ENCODE peak calls at places on chromosomes 6 and 20, in nine cellular contexts. O is stomach, W is A549, Y is tibial nerve, M is sigmoid colon, B is suprapubic skin, V is HepG2, T is ovary, X is K562. H is an unnamed sample.

GRCh38 chr20:32515631-32516101 is 69.5 kb downstream of the NOL4L start:
- DNase-seq in O (no peak), W (no peak), Y (no peak), M (no peak), B (no peak), V (no peak), T (no peak), X (no peak), H (no peak)

GRCh38 chr6:135974416-135974815 is 122.9 kb downstream of the PDE7B start:
- DNase-seq in O (no peak), W (no peak), Y (no peak), M (no peak), B (no peak), V (no peak), T (no peak), X (no peak), H (no peak)

GRCh38 chr6:153790048-153790447 is 249.0 kb upstream of the OPRM1 start:
- DNase-seq in O (no peak), W (peak), Y (no peak), M (no peak), B (no peak), V (peak), T (no peak), X (no peak), H (no peak)

GRCh38 chr6:146850238-146850896 is 251.6 kb downstream of the ADGB start:
- DNase-seq in O (no peak), W (no peak), Y (no peak), M (no peak), B (no peak), V (no peak), T (no peak), X (no peak), H (no peak)

GRCh38 chr6:818191-818590 is 125.3 kb upstream of the EXOC2 start:
- DNase-seq in O (no peak), W (no peak), Y (no peak), M (no peak), B (no peak), V (no peak), T (no peak), X (no peak), H (no peak)

GRCh38 chr20:23245553-23246128 is 105.0 kb upstream of the NXT1 start:
- DNase-seq in O (peak), W (peak), Y (peak), M (no peak), B (peak), V (peak), T (peak), X (peak), H (peak)

GRCh38 chr6:117495873-117496272 is 13.4 kb downstream of the DCBLD1 start:
- DNase-seq in O (no peak), W (no peak), Y (no peak), M (no peak), B (no peak), V (no peak), T (no peak), X (no peak), H (no peak)

GRCh38 chr6:93927731-93928130 is 508.4 kb upstream of the EPHA7 start:
- DNase-seq in O (peak), W (no peak), Y (no peak), M (no peak), B (no peak), V (no peak), T (no peak), X (no peak), H (peak)

GRCh38 chr20:58618694-58619540 is 32.2 kb upstream of the STX16 start:
- DNase-seq in O (no peak), W (no peak), Y (no peak), M (no peak), B (no peak), V (no peak), T (no peak), X (no peak), H (no peak)

GRCh38 chr20:4247261-4247660 is 231.9 kb upstream of the RNF24 start:
- DNase-seq in O (no peak), W (no peak), Y (no peak), M (no peak), B (no peak), V (no peak), T (no peak), X (no peak), H (no peak)

GRCh38 chr6:136544326-136544725 is 5.9 kb downstream of the MAP7 start:
- DNase-seq in O (no peak), W (no peak), Y (no peak), M (no peak), B (no peak), V (no peak), T (no peak), X (no peak), H (no peak)

GRCh38 chr20:3156811-3157619 is 2.6 kb downstream of the FASTKD5 start:
- DNase-seq in O (no peak), W (no peak), Y (no peak), M (no peak), B (no peak), V (no peak), T (no peak), X (no peak), H (no peak)

GRCh38 chr20:46179811-46180326 is 61.8 kb downstream of the CD40 start:
- DNase-seq in O (no peak), W (no peak), Y (no peak), M (no peak), B (no peak), V (no peak), T (no peak), X (no peak), H (no peak)

GRCh38 chr20:51634877-51635276 is 92.4 kb upstream of the NFATC2 start:
- DNase-seq in O (no peak), W (no peak), Y (no peak), M (no peak), B (no peak), V (no peak), T (no peak), X (no peak), H (no peak)

GRCh38 chr6:35754452-35755321 is 17.9 kb downstream of the ARMC12 start:
- DNase-seq in O (no peak), W (no peak), Y (no peak), M (no peak), B (no peak), V (no peak), T (no peak), X (no peak), H (no peak)

GRCh38 chr6:80674669-80675068 is 568.2 kb downstream of the BCKDHB start:
- DNase-seq in O (no peak), W (no peak), Y (no peak), M (no peak), B (no peak), V (no peak), T (no peak), X (no peak), H (no peak)

GRCh38 chr6:52691718-52692117 is 20.8 kb downstream of the TMEM14A start:
- DNase-seq in O (no peak), W (no peak), Y (no peak), M (no peak), B (no peak), V (no peak), T (no peak), X (no peak), H (no peak)

GRCh38 chr20:34922654-34923381 is 32.8 kb downstream of the GSS start:
- DNase-seq in O (peak), W (peak), Y (peak), M (no peak), B (no peak), V (peak), T (no peak), X (no peak), H (no peak)

GRCh38 chr6:69631552-69632346 is 165.1 kb downstream of the LMBRD1 start:
- DNase-seq in O (no peak), W (no peak), Y (no peak), M (no peak), B (no peak), V (no peak), T (no peak), X (no peak), H (no peak)

DNA sequence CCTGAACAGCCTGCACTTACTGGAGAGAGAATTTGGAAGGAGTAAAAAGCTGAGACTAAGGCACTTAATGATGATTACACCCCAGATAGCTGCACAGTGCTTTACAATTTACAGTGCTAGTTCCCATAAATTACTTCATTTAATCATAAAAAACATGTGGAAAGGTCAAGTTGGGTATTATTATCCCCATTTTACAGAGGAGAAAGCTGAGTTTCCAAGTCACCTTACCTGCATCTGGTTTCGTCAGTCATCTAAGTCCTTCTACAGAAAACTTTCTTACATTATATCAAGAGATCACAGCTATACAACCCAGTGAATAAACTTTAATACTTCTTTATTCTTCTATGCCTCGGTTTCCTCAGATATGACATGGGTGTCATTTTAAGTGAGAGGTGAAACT is 3.3 kb downstream of the PTPRK start:
- DNase-seq in O (no peak), W (no peak), Y (no peak), M (no peak), B (no peak), V (no peak), T (no peak), X (no peak), H (no peak)
- TF ChIP-seq EP300 in O (no peak), W (no peak), Y (no peak), M (no peak), B (no peak), V (no peak), T (no peak), X (no peak), H (no peak)

GRCh38 chr6:134553941-134554340 is 236.0 kb upstream of the SGK1 start:
- DNase-seq in O (no peak), W (no peak), Y (no peak), M (no peak), B (no peak), V (no peak), T (no peak), X (no peak), H (no peak)
- TF ChIP-seq EP300 in O (no peak), W (no peak), Y (no peak), M (no peak), B (no peak), V (no peak), T (no peak), X (no peak), H (no peak)

GRCh38 chr6:138726066-138727060 is 47.2 kb upstream of the CCDC28A start:
- DNase-seq in O (no peak), W (no peak), Y (no peak), M (no peak), B (no peak), V (no peak), T (no peak), X (no peak), H (no peak)

GRCh38 chr6:138719744-138720143 is 53.8 kb upstream of the CCDC28A start:
- DNase-seq in O (no peak), W (no peak), Y (no peak), M (no peak), B (no peak), V (no peak), T (no peak), X (no peak), H (no peak)

GRCh38 chr6:138727182-138727581 is 46.4 kb upstream of the CCDC28A start:
- DNase-seq in O (no peak), W (no peak), Y (no peak), M (no peak), B (no peak), V (no peak), T (no peak), X (no peak), H (no peak)

GRCh38 chr6:138722425-138723371 is 50.9 kb upstream of the CCDC28A start:
- DNase-seq in O (no peak), W (no peak), Y (no peak), M (no peak), B (no peak), V (peak), T (no peak), X (peak), H (no peak)

GRCh38 chr6:138724015-138724414 is 49.6 kb upstream of the CCDC28A start:
- DNase-seq in O (peak), W (no peak), Y (peak), M (no peak), B (no peak), V (peak), T (no peak), X (no peak), H (peak)
- TF ChIP-seq EP300 in O (no peak), W (no peak), Y (peak), M (no peak), B (no peak), V (no peak), T (no peak), X (no peak), H (no peak)

DNA sequence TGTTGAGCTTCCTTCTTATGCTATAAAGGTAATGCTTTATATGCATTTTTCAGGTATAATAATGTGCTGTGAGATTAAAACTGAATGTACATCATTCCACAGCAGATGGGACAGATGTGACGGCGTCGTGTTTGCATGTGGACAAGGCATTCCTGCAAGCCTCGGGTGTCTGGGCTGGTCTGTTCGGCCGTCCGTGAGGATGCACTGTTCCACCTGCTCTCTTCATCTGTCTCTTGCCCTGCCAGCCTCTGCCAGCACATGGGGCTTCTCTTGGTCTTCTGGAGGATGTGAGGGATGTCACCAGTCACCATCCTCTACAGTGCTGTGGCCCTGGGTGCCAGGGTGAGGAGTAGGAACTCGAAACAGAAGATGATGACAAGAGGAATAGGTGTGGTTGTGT is 223.2 kb downstream of the ERMARD start:
- DNase-seq in O (no peak), W (no peak), Y (no peak), M (no peak), B (peak), V (no peak), T (peak), X (no peak), H (no peak)
- TF ChIP-seq EP300 in O (no peak), W (no peak), Y (no peak), M (no peak), B (no peak), V (no peak), T (no peak), X (no peak), H (no peak)

GRCh38 chr6:160240691-160241084 is 17.9 kb downstream of the SLC22A2 start:
- DNase-seq in O (no peak), W (no peak), Y (no peak), M (no peak), B (no peak), V (no peak), T (no peak), X (no peak), H (no peak)

GRCh38 chr6:160238234-160238633 is 20.4 kb downstream of the SLC22A2 start:
- DNase-seq in O (no peak), W (no peak), Y (no peak), M (no peak), B (no peak), V (no peak), T (no peak), X (no peak), H (no peak)

GRCh38 chr6:160239929-160240690 is 18.5 kb downstream of the SLC22A2 start:
- DNase-seq in O (no peak), W (no peak), Y (no peak), M (no peak), B (no peak), V (no peak), T (no peak), X (no peak), H (no peak)

DNA sequence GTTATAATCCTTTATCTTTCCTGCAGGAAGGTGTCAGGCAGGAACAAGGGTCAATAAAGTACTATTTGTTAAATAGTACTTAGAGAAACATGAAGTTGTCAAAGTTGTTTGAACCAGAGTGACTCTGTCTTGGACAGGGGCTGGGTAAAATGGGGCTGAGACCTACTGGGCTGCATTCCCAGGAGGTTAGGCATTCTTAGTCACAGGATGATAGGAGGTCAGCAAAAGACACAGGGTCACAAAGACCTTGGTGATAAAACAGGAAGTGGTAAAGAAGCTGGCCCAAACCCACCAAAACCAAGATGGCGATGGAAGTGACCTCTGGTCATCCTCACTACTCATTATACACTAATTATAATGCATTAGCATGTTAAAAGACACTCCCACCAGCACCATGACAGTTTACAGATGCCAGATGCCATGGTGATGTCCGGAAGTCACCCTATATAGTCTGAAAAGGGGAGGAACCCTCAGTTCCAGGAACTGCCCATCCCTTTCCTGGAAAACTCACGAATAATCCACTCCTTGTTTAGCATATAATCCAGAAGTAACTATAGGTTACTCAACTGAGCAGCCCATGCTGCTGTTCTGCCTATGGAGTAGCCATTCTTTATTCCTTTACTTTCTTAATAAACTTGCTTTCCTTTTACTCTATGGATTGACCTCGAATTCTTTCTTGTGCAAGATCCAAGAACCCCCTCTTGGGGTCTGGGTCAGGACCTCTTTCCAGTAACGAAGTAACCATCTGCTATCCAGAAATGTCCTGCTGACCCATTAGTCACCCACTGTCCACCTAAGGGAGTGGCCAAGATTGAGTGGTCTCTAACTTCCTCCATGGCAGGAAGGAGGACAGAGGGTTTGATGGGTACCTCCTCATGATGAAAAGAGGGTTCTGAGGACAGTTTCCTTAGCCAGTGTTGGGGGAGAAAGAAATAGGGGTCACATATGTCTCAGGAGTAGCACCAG is 19.6 kb downstream of the SLC22A2 start:
- DNase-seq in O (no peak), W (no peak), Y (no peak), M (no peak), B (no peak), V (no peak), T (no peak), X (peak), H (peak)
- TF ChIP-seq EP300 in O (no peak), W (no peak), Y (no peak), M (no peak), B (no peak), V (no peak), T (no peak), X (no peak), H (no peak)

GRCh38 chr6:88349511-88349910 is 183.4 kb upstream of the CNR1 start:
- DNase-seq in O (no peak), W (no peak), Y (no peak), M (no peak), B (no peak), V (no peak), T (no peak), X (no peak), H (no peak)
- TF ChIP-seq EP300 in O (no peak), W (no peak), Y (no peak), M (no peak), B (no peak), V (no peak), T (no peak), X (no peak), H (no peak)

GRCh38 chr6:44234101-44235090 is 11.0 kb downstream of the SLC29A1 start:
- DNase-seq in O (peak), W (no peak), Y (peak), M (peak), B (no peak), V (peak), T (peak), X (peak), H (peak)
- TF ChIP-seq EP300 in O (no peak), W (no peak), Y (peak), M (no peak), B (no peak), V (peak), T (no peak), X (no peak), H (no peak)

GRCh38 chr6:85678000-85678601 is 35.4 kb upstream of the SYNCRIP start:
- DNase-seq in O (no peak), W (no peak), Y (no peak), M (no peak), B (no peak), V (no peak), T (no peak), X (no peak), H (no peak)
- TF ChIP-seq EP300 in O (no peak), W (no peak), Y (no peak), M (no peak), B (no peak), V (no peak), T (no peak), X (no peak), H (no peak)

H was measured in transverse colon.